ENCODE peak calls at places on chromosome 21, in seven cellular contexts. A is aorta; X is SJSA1; M is suprapubic skin; S is kidney; Y is cardiac septum; N is activated CD4-positive, CD25-positive, alpha-beta regulatory T cell. C is an unnamed sample.

GRCh38 chr21:40841524-40842196 is 5.3 kb downstream of the DSCAM start:
- DNase-seq in A (peak), X (no peak), M (no peak), S (peak), Y (no peak), N (no peak), C (peak)

GRCh38 chr21:35963920-35964451 is 96.3 kb downstream of the SETD4 start:
- DNase-seq in A (no peak), X (no peak), M (no peak), S (no peak), Y (no peak), N (no peak), C (no peak)

GRCh38 chr21:44017601-44018000 is 5.5 kb downstream of the TRAPPC10 start:
- DNase-seq in A (peak), X (no peak), M (no peak), S (no peak), Y (no peak), N (no peak), C (no peak)

GRCh38 chr21:28444567-28444966 is 548.1 kb downstream of the LTN1 start:
- DNase-seq in A (no peak), X (no peak), M (no peak), S (no peak), Y (no peak), N (no peak), C (no peak)

GRCh38 chr21:31559368-31560119 is 99.9 kb upstream of the SOD1 start:
- DNase-seq in A (peak), X (peak), M (peak), S (peak), Y (peak), N (peak), C (peak)

GRCh38 chr21:35026617-35027557 is 22.2 kb downstream of the RUNX1 start:
- DNase-seq in A (peak), X (no peak), M (peak), S (peak), Y (peak), N (peak), C (peak)

GRCh38 chr21:46622226-46622625 is 13.2 kb upstream of the PRMT2 start:
- DNase-seq in A (peak), X (no peak), M (no peak), S (no peak), Y (no peak), N (no peak), C (no peak)

GRCh38 chr21:31560479-31560878 is 99.0 kb upstream of the SOD1 start:
- DNase-seq in A (no peak), X (no peak), M (no peak), S (no peak), Y (peak), N (no peak), C (no peak)

GRCh38 chr21:33402011-33402979 is 918 bp upstream of the IFNGR2 start:
- DNase-seq in A (peak), X (no peak), M (peak), S (peak), Y (peak), N (no peak), C (peak)

GRCh38 chr21:29232601-29233541 is 65.9 kb upstream of the BACH1 start:
- DNase-seq in A (no peak), X (no peak), M (no peak), S (no peak), Y (no peak), N (no peak), C (no peak)

GRCh38 chr21:41706678-41707077 is 60.2 kb downstream of the RIPK4 start:
- DNase-seq in A (no peak), X (no peak), M (no peak), S (no peak), Y (no peak), N (no peak), C (peak)

GRCh38 chr21:45764792-45765191 is 121.3 kb downstream of the PCBP3 start:
- DNase-seq in A (no peak), X (no peak), M (no peak), S (no peak), Y (no peak), N (no peak), C (peak)

C was measured in upper lobe of left lung.